ENCODE peak calls at places on chromosomes 1 and 21, in eight cellular contexts. R is endothelial cell of umbilical vein, Q is K562, Z is HCT116, U is SK-N-SH, W is H1, Y is GM12878, X is HepG2. H is an unnamed sample.
A peak's percentile ranks its signal among the peaks of the same experiment; 100 is the strongest.

GRCh38 chr21:36554411-36555157 is 74.7 kb upstream of the CLDN14 start:
- DNase-seq in Q (no peak), U (no peak), W (no peak), Z (no peak), R (no peak), Y (no peak), X (no peak), H (no peak)

GRCh38 chr21:29133796-29134195 is 3.4 kb downstream of the MAP3K7CL start:
- DNase-seq in X (no peak), Q (no peak), U (no peak), R (no peak), W (no peak), Y (no peak), Z (no peak), H (no peak)

GRCh38 chr1:48966583-48966982 is 189.9 kb upstream of the BEND5 start:
- DNase-seq in R (no peak), Q (no peak), U (no peak), W (no peak), Y (no peak), Z (no peak), X (no peak), H (no peak)

GRCh38 chr1:40395211-40396175 is 22.0 kb downstream of the SMAP2 start:
- DNase-seq in Z (no peak), X (no peak), R (no peak), W (no peak), Q (no peak), Y (no peak), U (no peak), H (no peak)

GRCh38 chr1:39671433-39671792 is 494 bp downstream of the NT5C1A start:
- DNase-seq in U (peak; percentile 85), W (no peak), Q (no peak), Y (no peak), R (no peak), Z (no peak), X (no peak), H (no peak)

GRCh38 chr21:33543505-33544129 is 779 bp downstream of the SON start:
- DNase-seq in R (peak; percentile 61), X (no peak), Z (no peak), W (no peak), Q (peak; percentile 90), U (no peak), Y (no peak), H (no peak)

GRCh38 chr1:230544758-230545157 is 97.5 kb upstream of the COG2 start:
- DNase-seq in R (no peak), Y (no peak), Q (no peak), U (no peak), W (no peak), Z (no peak), X (no peak), H (no peak)

GRCh38 chr1:186297439-186297838 is 77.6 kb downstream of the TPR start:
- DNase-seq in U (no peak), Q (no peak), R (peak; percentile 15), W (no peak), Z (no peak), Y (no peak), X (no peak), H (no peak)

GRCh38 chr1:175338447-175339135 is 146.0 kb upstream of the KIAA0040 start:
- DNase-seq in Q (peak; percentile 59), W (peak; percentile 29), R (peak; percentile 10), Z (peak; percentile 42), X (peak; percentile 3), U (peak; percentile 41), Y (no peak), H (peak; percentile 15)

DNA sequence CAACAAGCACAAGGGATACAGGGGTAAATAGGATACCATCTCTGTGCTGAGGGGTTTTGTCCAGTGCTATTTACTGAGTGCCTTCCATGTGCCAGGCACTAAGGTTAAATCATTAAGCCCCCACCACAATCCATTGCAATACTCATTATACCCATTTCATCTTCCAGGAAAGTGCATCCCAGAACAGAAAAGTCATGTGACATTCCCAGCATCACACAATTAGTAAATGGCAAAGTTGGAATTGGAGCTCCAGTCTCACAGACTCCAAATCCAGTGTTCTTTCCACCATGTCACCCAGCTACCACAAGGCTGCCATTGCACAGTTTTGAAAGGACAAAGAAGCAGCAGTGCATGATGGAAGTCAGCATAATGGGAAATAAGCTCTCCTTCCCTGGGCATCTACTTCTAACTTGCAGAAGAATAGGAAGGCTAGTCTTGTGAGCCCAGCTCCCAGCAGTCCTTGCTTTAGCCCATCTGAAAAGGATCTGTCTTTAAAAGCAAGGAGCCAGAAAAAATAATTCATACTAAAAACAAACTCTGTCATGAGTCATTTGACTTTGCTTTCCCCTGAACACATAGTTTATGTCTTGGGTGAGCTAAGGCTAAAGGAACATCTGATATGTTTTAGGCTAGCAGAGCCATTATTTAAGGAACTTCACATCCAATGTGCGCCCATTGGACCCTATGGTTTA is 111.4 kb upstream of the HOOK1 start:
- DNase-seq in W (no peak), U (no peak), Q (no peak), Z (no peak), X (no peak), Y (no peak), R (peak; percentile 63), H (no peak)
- TF ChIP-seq MAX in W (no peak), U (peak; percentile 21), Q (no peak), Z (no peak), X (no peak), Y (no peak), R (no peak), H (no peak)

GRCh38 chr1:204102029-204102611 is 29.2 kb downstream of the SOX13 start:
- DNase-seq in W (no peak), Z (no peak), X (peak; percentile 89), U (no peak), R (peak; percentile 64), Y (no peak), Q (peak; percentile 15), H (no peak)
- H3K4me1 ChIP-seq in W (peaks cover 31% of the 10 kb centered on the region), Z (peaks cover 49% of the 10 kb centered on the region), X (peaks cover 71% of the 10 kb centered on the region), U (peaks cover 12% of the 10 kb centered on the region), R (peaks cover 37% of the 10 kb centered on the region), Y (peaks cover 3% of the 10 kb centered on the region), Q (no peaks in the 10 kb centered on the region), H (peaks cover 38% of the 10 kb centered on the region)

GRCh38 chr1:154957258-154957657 is 1.4 kb upstream of the PBXIP1 start:
- DNase-seq in Y (no peak), W (no peak), R (no peak), X (no peak), Z (no peak), U (no peak), Q (no peak), H (no peak)
- H3K27ac ChIP-seq in Y (no peak overlapping the region), W (no peak overlapping the region), R (no peak overlapping the region), X (no peak overlapping the region), Z (no peak overlapping the region), U (no peak overlapping the region), Q (no peak overlapping the region), H (no peak overlapping the region)

GRCh38 chr1:66275083-66275482 is 258.9 kb upstream of the SGIP1 start:
- DNase-seq in R (no peak), Y (no peak), Q (no peak), Z (no peak), U (no peak), W (no peak), X (no peak), H (no peak)

GRCh38 chr1:66275601-66276023 is 258.3 kb upstream of the SGIP1 start:
- DNase-seq in U (no peak), R (no peak), Z (no peak), Q (no peak), W (no peak), X (no peak), Y (no peak), H (no peak)

GRCh38 chr1:66276229-66276628 is 257.7 kb upstream of the SGIP1 start:
- DNase-seq in U (no peak), Q (no peak), X (no peak), Z (no peak), W (no peak), R (no peak), Y (peak; percentile 57), H (no peak)

GRCh38 chr1:66281808-66282207 is 252.1 kb upstream of the SGIP1 start:
- DNase-seq in Z (no peak), R (no peak), Q (no peak), Y (no peak), U (no peak), W (no peak), X (no peak), H (no peak)

GRCh38 chr1:66278260-66279046 is 255.5 kb upstream of the SGIP1 start:
- DNase-seq in X (no peak), W (no peak), Y (peak; percentile 42), Q (no peak), U (no peak), R (no peak), Z (no peak), H (no peak)
- TF ChIP-seq MAX in X (no peak), W (no peak), Y (no peak), Q (no peak), U (no peak), R (no peak), Z (no peak), H (no peak)

DNA sequence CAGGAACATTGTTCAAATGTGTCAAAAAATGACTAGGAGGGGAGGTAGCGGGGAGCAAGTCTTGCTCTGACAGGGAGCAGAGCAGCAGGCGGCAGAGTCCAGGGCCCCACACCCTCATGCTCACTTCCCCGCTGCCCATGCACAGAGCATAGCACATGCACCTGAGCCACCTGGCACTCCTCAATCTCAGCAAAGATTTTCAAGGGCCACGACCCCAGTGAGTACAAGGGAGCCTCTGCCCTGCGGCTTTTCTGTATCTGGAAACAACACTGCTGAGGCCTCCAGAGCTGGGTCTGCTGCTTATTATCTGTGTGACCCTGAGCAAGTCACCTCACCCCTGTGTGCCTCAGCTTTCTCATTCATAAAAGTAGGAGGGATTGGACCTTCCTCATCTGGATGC is 1.1 kb upstream of the GJB3 start:
- DNase-seq in X (no peak), R (no peak), W (no peak), Z (no peak), Q (no peak), Y (no peak), U (no peak), H (no peak)
- H3K4me1 ChIP-seq in X (no peaks in the 10 kb centered on the region), R (no peaks in the 10 kb centered on the region), W (peaks cover 14% of the 10 kb centered on the region), Z (peaks cover 39% of the 10 kb centered on the region), Q (no peaks in the 10 kb centered on the region), Y (no peaks in the 10 kb centered on the region), U (no peaks in the 10 kb centered on the region), H (peaks cover 9% of the 10 kb centered on the region)

GRCh38 chr1:162444903-162445302 is 33.0 kb upstream of the SH2D1B start:
- DNase-seq in W (no peak), X (no peak), Q (no peak), Z (no peak), U (no peak), Y (no peak), R (no peak), H (no peak)
- H3K27ac ChIP-seq in W (no peak overlapping the region), X (no peak overlapping the region), Q (peak overlapping the region; percentile 6), Z (no peak overlapping the region), U (no peak overlapping the region), Y (no peak overlapping the region), R (no peak overlapping the region), H (no peak overlapping the region)

DNA sequence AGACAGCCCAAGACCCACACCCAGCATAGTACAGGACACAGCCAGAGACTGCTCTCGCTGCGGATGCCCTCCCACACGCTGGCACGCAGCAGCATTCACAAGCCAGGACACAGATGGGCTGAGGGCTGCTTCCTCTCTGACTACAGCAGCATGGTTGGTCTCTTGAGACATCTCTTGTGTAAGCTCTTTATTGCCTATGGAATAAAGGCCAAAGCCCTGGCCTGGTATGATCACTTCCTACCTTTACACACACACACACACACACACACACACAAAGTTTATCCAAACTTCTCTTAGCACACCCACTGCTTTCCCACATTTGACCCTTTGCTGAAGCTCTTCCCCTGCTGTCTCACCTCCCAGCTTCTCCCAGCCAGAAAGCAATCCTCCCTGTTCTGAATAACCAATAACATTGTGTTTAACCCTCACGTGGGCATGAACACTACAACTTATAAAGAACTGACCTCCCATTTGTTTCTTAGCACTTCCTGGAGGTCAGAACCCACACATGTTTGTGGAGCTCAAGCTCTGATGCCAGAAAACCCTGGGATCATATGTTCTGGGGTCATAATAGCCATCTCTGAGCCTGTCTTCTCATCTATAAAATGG is 1.2 kb upstream of the LUZP1 start:
- DNase-seq in U (no peak), Q (peak; percentile 76), R (peak; percentile 91), Y (no peak), X (peak; percentile 32), Z (peak; percentile 64), W (no peak), H (peak; percentile 43)
- TF ChIP-seq MAX in U (no peak), Q (peak; percentile 47), R (peak; percentile 87), Y (no peak), X (no peak), Z (peak; percentile 11), W (no peak), H (no peak)

H was measured in A549.